ENCODE peak calls at places on chromosome 1, in four cellular contexts. I is right lobe of liver, R is cardiac muscle cell, N is adrenal gland. U is an unnamed sample.

GRCh38 chr1:56529801-56530200 is 49.6 kb downstream of the PLPP3 start:
- DNase-seq in I (no peak), R (no peak), N (no peak), U (no peak)

GRCh38 chr1:25996966-25997758 is 701 bp downstream of the PAFAH2 start:
- DNase-seq in I (no peak), R (no peak), N (peak; percentile 48), U (no peak)

GRCh38 chr1:202283379-202283844 is 58.3 kb downstream of the UBE2T start:
- DNase-seq in I (no peak), R (no peak), N (peak; percentile 19), U (peak; percentile 1)

GRCh38 chr1:31231802-31232201 is 7.9 kb downstream of the NKAIN1 start:
- DNase-seq in I (no peak), R (no peak), N (no peak), U (no peak)

GRCh38 chr1:221227872-221228337 is 348.7 kb downstream of the HLX start:
- DNase-seq in I (no peak), R (peak; percentile 2), N (no peak), U (no peak)

GRCh38 chr1:60903591-60903990 is 178.8 kb upstream of the NFIA start:
- DNase-seq in I (no peak), R (no peak), N (no peak), U (no peak)

GRCh38 chr1:21254335-21254951 is 35.8 kb downstream of the ECE1 start:
- DNase-seq in I (no peak), R (no peak), N (no peak), U (no peak)

GRCh38 chr1:6127587-6128163 is 52.4 kb downstream of the CHD5 start:
- DNase-seq in I (peak; percentile 59), R (peak; percentile 83), N (peak; percentile 79), U (peak; percentile 52)

GRCh38 chr1:113388017-113388620 is 2.2 kb upstream of the MAGI3 start:
- DNase-seq in I (no peak), R (no peak), N (no peak), U (no peak)

GRCh38 chr1:39127513-39127912 is 77.0 kb upstream of the MACF1 start:
- DNase-seq in I (no peak), R (peak; percentile 24), N (peak; percentile 42), U (no peak)

GRCh38 chr1:91787946-91788345 is 98.0 kb downstream of the TGFBR3 start:
- DNase-seq in I (no peak), R (no peak), N (no peak), U (no peak)

GRCh38 chr1:54069792-54070548 is 16.6 kb downstream of the TCEANC2 start:
- DNase-seq in I (no peak), R (peak; percentile 54), N (no peak), U (no peak)

GRCh38 chr1:57736940-57737339 is 313.1 kb upstream of the DAB1 start:
- DNase-seq in I (no peak), R (no peak), N (no peak), U (no peak)

GRCh38 chr1:186838380-186839076 is 9.8 kb downstream of the PLA2G4A start:
- DNase-seq in I (no peak), R (no peak), N (no peak), U (no peak)

GRCh38 chr1:235720544-235720943 is 71.0 kb upstream of the GNG4 start:
- DNase-seq in I (no peak), R (no peak), N (no peak), U (no peak)

GRCh38 chr1:176897350-176898236 is 266.9 kb downstream of the ASTN1 start:
- DNase-seq in I (peak; percentile 55), R (peak; percentile 84), N (peak; percentile 67), U (no peak)

GRCh38 chr1:47951026-47951425 is 46.2 kb downstream of the TRABD2B start:
- DNase-seq in I (no peak), R (no peak), N (no peak), U (no peak)

GRCh38 chr1:238916828-238917227 is 469.5 kb upstream of the CHRM3 start:
- DNase-seq in I (no peak), R (no peak), N (no peak), U (no peak)

GRCh38 chr1:25725482-25725881 is 74.5 kb upstream of the SELENON start:
- DNase-seq in I (no peak), R (no peak), N (no peak), U (no peak)

GRCh38 chr1:202238914-202239313 is 45.3 kb downstream of the LGR6 start:
- DNase-seq in I (peak; percentile 31), R (no peak), N (no peak), U (no peak)

DNA sequence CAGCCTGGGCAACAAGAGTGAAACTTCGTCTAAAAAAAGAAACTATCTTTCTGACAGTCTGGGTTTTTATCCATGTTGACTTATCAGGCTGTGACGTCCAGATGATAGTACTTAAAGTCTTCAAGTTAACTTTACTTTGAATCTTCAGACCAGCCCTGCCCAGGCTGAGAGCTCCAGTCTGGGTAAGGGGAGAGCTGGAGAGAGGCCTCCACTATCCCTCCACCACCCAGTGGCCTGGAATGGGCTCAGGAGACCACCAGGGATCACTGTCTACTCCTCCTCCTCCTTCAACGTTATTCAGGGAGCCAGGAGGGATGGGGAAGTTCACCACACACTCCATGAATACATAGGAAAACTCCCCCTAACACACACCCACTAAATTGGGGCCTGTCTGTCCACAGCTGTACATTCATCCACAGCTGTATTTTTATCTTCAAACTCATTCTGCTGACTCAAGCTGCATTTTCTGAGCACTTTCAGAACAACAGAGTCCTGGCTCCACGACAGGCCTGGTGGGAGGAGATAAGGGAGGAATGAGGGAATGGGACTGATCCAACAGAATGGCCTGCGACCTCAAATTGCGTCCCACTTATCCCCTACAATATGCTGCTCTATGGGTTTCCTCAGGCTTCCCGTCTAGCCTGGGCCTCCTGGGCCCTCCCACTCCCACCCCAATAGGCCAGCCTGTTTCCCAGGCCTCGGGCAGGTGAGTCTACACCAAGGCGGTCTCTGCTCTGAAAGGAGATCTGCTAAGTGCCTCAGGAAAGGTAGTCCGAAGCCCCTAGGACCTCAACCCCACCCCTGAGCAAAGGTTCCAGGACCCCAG is 1.8 kb downstream of the SLC45A3 start:
- DNase-seq in I (peak; percentile 71), R (peak; percentile 36), N (peak; percentile 60), U (no peak)
- H3K27ac ChIP-seq in I (peak overlapping the region; percentile 73), R (peak overlapping the region; percentile 80), N (peak overlapping the region; percentile 26), U (no peak overlapping the region)

GRCh38 chr1:160544647-160545046 is 21.6 kb upstream of the SLAMF6 start:
- DNase-seq in I (no peak), R (no peak), N (no peak), U (no peak)
- TF ChIP-seq CTCF in I (peak; percentile 48), R (peak; percentile 53), N (peak; percentile 30), U (peak; percentile 71)

GRCh38 chr1:81877940-81878339 is 77.2 kb downstream of the ADGRL2 start:
- DNase-seq in I (no peak), R (peak; percentile 27), N (no peak), U (no peak)
- H3K27ac ChIP-seq in I (no peak overlapping the region), R (peak overlapping the region; percentile 9), N (no peak overlapping the region), U (no peak overlapping the region)

DNA sequence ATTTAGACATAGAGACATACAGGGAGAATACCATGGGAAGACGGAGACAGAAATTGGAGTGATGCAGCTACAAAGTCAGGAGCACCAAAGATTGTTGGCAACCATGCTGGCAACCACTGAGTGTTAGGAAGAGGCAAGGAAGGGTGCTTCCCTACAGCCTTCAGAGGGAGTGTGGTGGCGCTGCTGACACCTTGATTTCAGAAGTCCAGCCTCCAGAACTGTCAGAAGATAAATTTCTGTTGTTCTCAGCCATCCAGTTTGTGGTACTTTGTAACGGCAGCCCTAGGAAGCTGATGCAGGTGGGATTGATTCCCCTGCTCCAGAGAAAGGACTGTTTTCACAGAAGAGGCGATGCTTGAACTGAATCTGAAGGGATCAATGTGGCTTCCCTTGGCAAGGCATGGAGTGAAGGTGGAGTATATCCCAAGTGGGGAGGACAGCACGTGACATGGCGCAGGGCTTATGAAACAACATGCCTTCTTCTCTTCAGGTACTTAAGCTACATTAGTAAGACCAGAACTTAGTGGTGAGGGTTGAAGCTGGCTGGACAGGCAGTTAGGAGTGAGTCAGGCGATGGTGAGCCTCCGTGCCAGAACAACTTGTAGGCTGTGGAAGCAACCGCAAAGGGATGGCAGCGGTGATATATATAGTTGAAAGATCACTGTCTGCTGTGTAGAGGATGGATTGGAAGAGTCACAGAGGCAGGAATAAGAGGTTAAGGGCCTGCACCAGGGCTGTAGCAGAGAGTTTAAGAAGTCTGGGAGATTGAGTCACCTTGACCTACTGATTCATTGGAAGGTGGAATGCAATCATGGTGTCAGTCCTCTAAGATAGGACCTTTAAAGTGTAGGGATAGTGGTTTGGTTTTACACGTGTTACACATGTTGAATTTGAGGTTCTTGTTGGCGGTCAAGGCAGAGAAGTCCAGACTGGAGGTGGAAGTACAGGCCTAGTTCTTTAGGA is 2.1 kb downstream of the LEPR start:
- DNase-seq in I (no peak), R (no peak), N (peak; percentile 49), U (no peak)
- TF ChIP-seq CTCF in I (no peak), R (no peak), N (no peak), U (no peak)

GRCh38 chr1:151739590-151740355 is 18.5 kb downstream of the RIIAD1 start:
- DNase-seq in I (no peak), R (no peak), N (no peak), U (no peak)
- H3K27ac ChIP-seq in I (no peak overlapping the region), R (no peak overlapping the region), N (no peak overlapping the region), U (no peak overlapping the region)

GRCh38 chr1:17572264-17572985 is 32.9 kb downstream of the ARHGEF10L start:
- DNase-seq in I (no peak), R (no peak), N (no peak), U (no peak)
- TF ChIP-seq CTCF in I (no peak), R (no peak), N (no peak), U (no peak)

DNA sequence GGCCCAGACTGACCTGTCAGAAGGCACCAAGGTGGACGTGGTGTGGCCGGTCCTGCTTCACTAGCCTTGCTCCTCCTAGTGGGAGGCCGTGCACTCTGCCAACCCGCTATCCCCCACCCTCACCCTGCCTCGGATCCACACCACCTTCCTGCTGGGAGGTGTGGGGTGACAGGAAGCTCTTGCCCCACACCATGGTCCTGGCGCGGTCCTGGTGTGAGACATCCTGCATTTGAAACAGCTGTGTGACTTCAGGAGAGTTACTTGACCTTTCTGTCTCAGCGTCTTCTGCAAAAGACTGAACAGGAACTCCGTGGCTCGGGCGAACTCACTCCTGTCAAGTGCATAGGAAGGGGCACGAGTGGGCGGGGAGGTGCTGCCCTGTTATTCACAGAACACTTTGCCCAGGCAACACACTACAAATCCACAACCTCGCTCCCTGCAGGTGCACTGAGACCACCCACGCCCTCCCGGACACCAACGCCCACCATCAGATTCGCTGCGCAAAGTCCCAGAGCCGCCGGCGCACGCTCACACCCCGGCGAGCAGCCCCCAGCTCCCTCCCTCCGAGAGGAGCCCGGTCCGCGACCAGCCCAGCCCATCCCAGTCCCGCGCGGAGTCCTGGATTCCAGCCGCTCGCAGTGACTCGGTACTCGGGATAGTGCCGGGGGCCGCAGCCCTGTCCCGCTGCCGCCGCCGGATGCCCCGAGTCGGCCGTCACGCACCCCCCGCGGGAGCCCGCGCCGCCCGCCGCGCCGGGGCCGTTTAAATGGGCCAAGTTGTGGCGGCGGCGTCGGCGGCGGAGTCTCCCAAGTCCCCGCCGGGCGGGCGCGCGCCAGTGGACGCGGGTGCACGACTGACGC is at the start of gene SAMD11:
- DNase-seq in I (peak; percentile 85), R (peak; percentile 95), N (peak; percentile 64), U (peak; percentile 56)
- H3K27ac ChIP-seq in I (no peak within 1 kb of the TSS), R (peak within 1 kb of the TSS; percentile 51), N (no peak within 1 kb of the TSS), U (no peak within 1 kb of the TSS)

GRCh38 chr1:2556277-2557145 is at the start of gene TNFRSF14:
- DNase-seq in I (peak; percentile 72), R (peak; percentile 13), N (peak; percentile 57), U (peak; percentile 60)
- TF ChIP-seq CTCF in I (no peak), R (peak; percentile 8), N (peak; percentile 18), U (peak; percentile 24)